ENCODE peak calls at places on chromosomes 3 and 15, in five cellular contexts. E is KBM-7; X is stimulated activated CD8-positive, alpha-beta memory T cell treated with anti-CD3 and anti-CD28 coated beads, Interleukin-15, amount 100 ng/mL, for 1 hour; T is neuronal stem cell; O is left cardiac atrium. I is an unnamed sample.

GRCh38 chr15:82045179-82045891 is 483 bp downstream of the MEX3B start:
- DNase-seq in X (no peak), T (peak; percentile 59), E (no peak), O (peak; percentile 44), I (peak; percentile 29)

GRCh38 chr3:130582457-130583155 is 65.6 kb downstream of the COL6A6 start:
- DNase-seq in X (no peak), E (no peak), T (no peak), O (no peak), I (no peak)

GRCh38 chr3:62144482-62144881 is 228.9 kb downstream of the FEZF2 start:
- DNase-seq in O (no peak), X (no peak), T (no peak), E (no peak), I (no peak)

GRCh38 chr3:10426346-10427233 is 78.8 kb downstream of the ATP2B2 start:
- DNase-seq in X (no peak), E (peak; percentile 60), O (no peak), T (no peak), I (no peak)

GRCh38 chr3:157347577-157348303 is 88.9 kb upstream of the PTX3 start:
- DNase-seq in T (no peak), X (no peak), O (no peak), E (no peak), I (no peak)

GRCh38 chr3:183545688-183546087 is 9.8 kb downstream of the KLHL6 start:
- DNase-seq in E (no peak), X (no peak), O (no peak), T (no peak), I (no peak)

GRCh38 chr15:30940359-30940758 is 36.6 kb downstream of the FAN1 start:
- DNase-seq in E (no peak), O (no peak), T (no peak), X (no peak), I (no peak)

GRCh38 chr15:89822030-89822429 is 7.4 kb upstream of the ANPEP start:
- DNase-seq in X (no peak), E (no peak), T (no peak), O (no peak), I (no peak)

GRCh38 chr3:116140100-116140689 is 305.1 kb downstream of the LSAMP start:
- DNase-seq in E (peak; percentile 63), O (no peak), T (no peak), X (no peak), I (peak; percentile 43)

GRCh38 chr3:147191795-147192385 is 214.5 kb downstream of the ZIC4 start:
- DNase-seq in O (no peak), E (peak; percentile 53), X (no peak), T (peak; percentile 41), I (peak; percentile 36)

GRCh38 chr3:110526732-110527727 is 544.6 kb upstream of the NECTIN3 start:
- DNase-seq in T (peak; percentile 40), O (no peak), E (no peak), X (no peak), I (no peak)

GRCh38 chr3:10370429-10370828 is 49.5 kb upstream of the SEC13 start:
- DNase-seq in O (no peak), X (no peak), E (peak; percentile 80), T (no peak), I (no peak)